ENCODE peak calls at places on chromosomes 11 and 22, in seven cellular contexts. S is dorsolateral prefrontal cortex; V is activated naive CD4-positive, alpha-beta T cell treated with Interleukin-2 at 50 U/mL for 16 hours; R is EL; E is progenitor cell of endocrine pancreas; K is activated CD4-positive, alpha-beta T cell treated with anti-CD3 and anti-CD28 coated beads for 36 hours; T is astrocyte of the hippocampus. I is an unnamed sample.

GRCh38 chr11:65903068-65903481 is 2.9 kb upstream of the FOSL1 start:
- DNase-seq in S (no peak), V (no peak), R (peak; percentile 98), E (no peak), K (no peak), T (peak; percentile 93), I (peak; percentile 96)

GRCh38 chr11:75470681-75471080 is 37.7 kb upstream of the KLHL35 start:
- DNase-seq in S (no peak), V (no peak), R (no peak), E (no peak), K (no peak), T (no peak), I (no peak)

GRCh38 chr22:47632646-47633045 is 870.2 kb downstream of the TBC1D22A start:
- DNase-seq in S (no peak), V (no peak), R (no peak), E (no peak), K (no peak), T (no peak), I (no peak)

GRCh38 chr11:78251083-78251699 is 62.5 kb downstream of the USP35 start:
- DNase-seq in S (no peak), V (no peak), R (peak; percentile 27), E (no peak), K (no peak), T (peak; percentile 43), I (peak; percentile 9)

GRCh38 chr11:59818572-59818971 is 8.0 kb upstream of the MRPL16 start:
- DNase-seq in S (no peak), V (no peak), R (no peak), E (no peak), K (no peak), T (no peak), I (no peak)

GRCh38 chr11:115164774-115165173 is 339.4 kb downstream of the CADM1 start:
- DNase-seq in S (no peak), V (no peak), R (no peak), E (no peak), K (no peak), T (no peak), I (peak; percentile 31)

GRCh38 chr11:123430736-123431356 is 777 bp downstream of the GRAMD1B start:
- DNase-seq in S (peak; percentile 37), V (peak; percentile 65), R (peak; percentile 79), E (peak; percentile 19), K (peak; percentile 84), T (peak; percentile 67), I (peak; percentile 67)

GRCh38 chr11:15166204-15166603 is 51.5 kb downstream of the INSC start:
- DNase-seq in S (no peak), V (no peak), R (no peak), E (no peak), K (no peak), T (no peak), I (no peak)

GRCh38 chr11:400241-400729 is 6.3 kb downstream of the PKP3 start:
- DNase-seq in S (no peak), V (no peak), R (no peak), E (no peak), K (no peak), T (no peak), I (no peak)

GRCh38 chr11:44725016-44725651 is 1.6 kb upstream of the TSPAN18 start:
- DNase-seq in S (no peak), V (no peak), R (no peak), E (no peak), K (no peak), T (no peak), I (peak; percentile 32)

GRCh38 chr11:61778920-61779650 is 13.3 kb downstream of the TMEM258 start:
- DNase-seq in S (no peak), V (no peak), R (no peak), E (no peak), K (no peak), T (no peak), I (no peak)

GRCh38 chr11:2807276-2807681 is 78.3 kb downstream of the CDKN1C start:
- DNase-seq in S (peak; percentile 55), V (no peak), R (no peak), E (peak; percentile 8), K (peak; percentile 1), T (peak; percentile 76), I (peak; percentile 44)

GRCh38 chr11:128956401-128957203 is 13.9 kb upstream of the TP53AIP1 start:
- DNase-seq in S (no peak), V (no peak), R (peak; percentile 76), E (no peak), K (peak; percentile 20), T (peak; percentile 81), I (peak; percentile 50)

GRCh38 chr22:19406846-19407245 is 24.7 kb downstream of the HIRA start:
- DNase-seq in S (no peak), V (no peak), R (no peak), E (no peak), K (no peak), T (no peak), I (no peak)

GRCh38 chr11:14502039-14502438 is 2.4 kb upstream of the COPB1 start:
- DNase-seq in S (no peak), V (no peak), R (no peak), E (no peak), K (no peak), T (no peak), I (no peak)

GRCh38 chr11:61158691-61159381 is 2.4 kb downstream of the VPS37C start:
- DNase-seq in S (no peak), V (no peak), R (peak; percentile 77), E (no peak), K (no peak), T (peak; percentile 74), I (peak; percentile 43)

GRCh38 chr22:38733329-38734202 is 22.2 kb downstream of the SUN2 start:
- DNase-seq in S (peak; percentile 85), V (peak; percentile 55), R (no peak), E (peak; percentile 37), K (peak; percentile 66), T (peak; percentile 53), I (peak; percentile 39)